ENCODE peak calls at places on chromosomes 4 and X, in five cellular contexts. V is glomerular endothelial cell; C is cardiac muscle cell; U is CD8-positive, alpha-beta T cell; T is naive thymus-derived CD8-positive, alpha-beta T cell. Y is an unnamed sample.

GRCh38 chrX:16934212-16934611 is 12.2 kb upstream of the REPS2 start:
- DNase-seq in V (no peak), C (no peak), U (no peak), T (no peak), Y (no peak)

GRCh38 chr4:24003926-24004325 is 114.1 kb upstream of the PPARGC1A start:
- DNase-seq in V (no peak), C (no peak), U (no peak), T (no peak), Y (no peak)

GRCh38 chr4:83082777-83083176 is 31.8 kb downstream of the PLAC8 start:
- DNase-seq in V (no peak), C (no peak), U (no peak), T (no peak), Y (no peak)

GRCh38 chr4:98446499-98447375 is 185.6 kb downstream of the RAP1GDS1 start:
- DNase-seq in V (no peak), C (no peak), U (peak; percentile 18), T (peak; percentile 52), Y (no peak)

GRCh38 chr4:148850257-148850995 is 408.2 kb upstream of the NR3C2 start:
- DNase-seq in V (no peak), C (no peak), U (no peak), T (no peak), Y (no peak)

GRCh38 chr4:108272566-108272965 is 103.8 kb upstream of the LEF1 start:
- DNase-seq in V (no peak), C (no peak), U (no peak), T (no peak), Y (no peak)

GRCh38 chrX:150664290-150664689 is 28.9 kb upstream of the MTMR1 start:
- DNase-seq in V (no peak), C (peak; percentile 2), U (no peak), T (no peak), Y (peak; percentile 87)

GRCh38 chrX:20056704-20057103 is 60.0 kb downstream of the MAP7D2 start:
- DNase-seq in V (no peak), C (no peak), U (no peak), T (no peak), Y (peak; percentile 58)

GRCh38 chr4:74330295-74330750 is 22.1 kb downstream of the EPGN start:
- DNase-seq in V (no peak), C (no peak), U (no peak), T (no peak), Y (no peak)

GRCh38 chrX:17527135-17527701 is 152.2 kb downstream of the NHS start:
- DNase-seq in V (no peak), C (no peak), U (no peak), T (no peak), Y (no peak)

GRCh38 chr4:80694178-80694577 is 336.3 kb upstream of the BMP3 start:
- DNase-seq in V (no peak), C (no peak), U (no peak), T (no peak), Y (no peak)

GRCh38 chr4:3745886-3746656 is 20.1 kb upstream of the ADRA2C start:
- DNase-seq in V (no peak), C (no peak), U (no peak), T (no peak), Y (no peak)

GRCh38 chr4:85860066-85860465 is 385.1 kb downstream of the ARHGAP24 start:
- DNase-seq in V (no peak), C (no peak), U (no peak), T (no peak), Y (no peak)

GRCh38 chr4:145299380-145300076 is 119.1 kb upstream of the OTUD4 start:
- DNase-seq in V (no peak), C (no peak), U (no peak), T (peak; percentile 68), Y (no peak)

GRCh38 chr4:184825394-184826314 is at the start of gene ACSL1:
- DNase-seq in V (no peak), C (peak; percentile 92), U (peak; percentile 48), T (peak; percentile 75), Y (peak; percentile 73)

GRCh38 chrX:156008915-156009314 is 11.4 kb downstream of the IL9R start:
- DNase-seq in V (no peak), C (no peak), U (no peak), T (no peak), Y (no peak)

GRCh38 chr4:20616313-20616712 is 83.9 kb upstream of the PACRGL start:
- DNase-seq in V (no peak), C (no peak), U (no peak), T (no peak), Y (no peak)

GRCh38 chrX:102129473-102129872 is 4.0 kb downstream of the TCEAL2 start:
- DNase-seq in V (peak; percentile 2), C (no peak), U (no peak), T (no peak), Y (peak; percentile 55)

GRCh38 chrX:13646154-13646549 is 6.8 kb upstream of the TCEANC start:
- DNase-seq in V (no peak), C (peak; percentile 70), U (no peak), T (no peak), Y (peak; percentile 37)

GRCh38 chrX:40383969-40384368 is 196.8 kb upstream of the ATP6AP2 start:
- DNase-seq in V (no peak), C (no peak), U (no peak), T (no peak), Y (no peak)

GRCh38 chrX:46577116-46578005 is 3.8 kb downstream of the CHST7 start:
- DNase-seq in V (no peak), C (no peak), U (no peak), T (no peak), Y (no peak)

GRCh38 chrX:41695464-41695863 is 6.7 kb downstream of the GPR34 start:
- DNase-seq in V (no peak), C (no peak), U (no peak), T (no peak), Y (no peak)

GRCh38 chr4:174119051-174119450 is 164.4 kb downstream of the FBXO8 start:
- DNase-seq in V (no peak), C (no peak), U (no peak), T (no peak), Y (no peak)

GRCh38 chrX:132953358-132953757 is 5.1 kb downstream of the HS6ST2 start:
- DNase-seq in V (no peak), C (no peak), U (no peak), T (no peak), Y (peak; percentile 44)

GRCh38 chr4:7331682-7332000 is 103.1 kb downstream of the PSAPL1 start:
- DNase-seq in V (no peak), C (no peak), U (no peak), T (no peak), Y (no peak)

GRCh38 chrX:75522565-75523411 is at the start of gene ZDHHC15:
- DNase-seq in V (no peak), C (peak; percentile 72), U (no peak), T (peak; percentile 39), Y (peak; percentile 75)

GRCh38 chrX:55161581-55161980 is 58.6 kb upstream of the PAGE5 start:
- DNase-seq in V (no peak), C (no peak), U (no peak), T (no peak), Y (peak; percentile 23)

GRCh38 chr4:101621120-101621519 is 169.4 kb upstream of the BANK1 start:
- DNase-seq in V (no peak), C (no peak), U (no peak), T (no peak), Y (peak; percentile 68)

GRCh38 chr4:158895797-158896442 is 127.1 kb downstream of the FNIP2 start:
- DNase-seq in V (no peak), C (no peak), U (no peak), T (no peak), Y (peak; percentile 59)

GRCh38 chr4:111154924-111155323 is 532.0 kb upstream of the PITX2 start:
- DNase-seq in V (no peak), C (no peak), U (no peak), T (no peak), Y (no peak)

Y was measured in G401.